ENCODE peak calls at places on chromosomes 7 and 10, in eight cellular contexts. One of them, this sample, is unnamed.

GRCh38 chr10:106519376-106520035 is 645.0 kb downstream of the SORCS1 start:
- DNase-seq in HCT116: no peak
- DNase-seq in GM23338: no peak
- DNase-seq in A549: no peak
- DNase-seq in Panc1: no peak
- DNase-seq in GM12878: no peak
- DNase-seq in HepG2: no peak
- DNase-seq in K562: no peak
- DNase-seq in this sample: no peak

GRCh38 chr10:49138361-49138891 is 4.6 kb upstream of the FAM170B start:
- DNase-seq in HCT116: no peak
- DNase-seq in GM23338: no peak
- DNase-seq in A549: no peak
- DNase-seq in Panc1: no peak
- DNase-seq in GM12878: no peak
- DNase-seq in HepG2: no peak
- DNase-seq in K562: no peak
- DNase-seq in this sample: no peak

GRCh38 chr7:55573526-55573925 is 1.2 kb upstream of the VOPP1 start:
- DNase-seq in HCT116: no peak
- DNase-seq in GM23338: no peak
- DNase-seq in A549: no peak
- DNase-seq in Panc1: no peak
- DNase-seq in GM12878: no peak
- DNase-seq in HepG2: no peak
- DNase-seq in K562: no peak
- DNase-seq in this sample: no peak

GRCh38 chr10:5711637-5712036 is 27.0 kb downstream of the TASOR2 start:
- DNase-seq in HCT116: no peak
- DNase-seq in GM23338: no peak
- DNase-seq in A549: no peak
- DNase-seq in Panc1: no peak
- DNase-seq in GM12878: no peak
- DNase-seq in HepG2: no peak
- DNase-seq in K562: no peak
- DNase-seq in this sample: no peak

GRCh38 chr10:110523736-110524135 is 26.0 kb downstream of the DUSP5 start:
- DNase-seq in HCT116: no peak
- DNase-seq in GM23338: no peak
- DNase-seq in A549: no peak
- DNase-seq in Panc1: no peak
- DNase-seq in GM12878: no peak
- DNase-seq in HepG2: no peak
- DNase-seq in K562: no peak
- DNase-seq in this sample: no peak

GRCh38 chr7:99459087-99459486 is 6.9 kb downstream of the ATP5MF start:
- DNase-seq in HCT116: no peak
- DNase-seq in GM23338: peak
- DNase-seq in A549: no peak
- DNase-seq in Panc1: no peak
- DNase-seq in GM12878: no peak
- DNase-seq in HepG2: peak
- DNase-seq in K562: no peak
- DNase-seq in this sample: peak

GRCh38 chr10:70923696-70924095 is 35.3 kb upstream of the PCBD1 start:
- DNase-seq in HCT116: no peak
- DNase-seq in GM23338: no peak
- DNase-seq in A549: no peak
- DNase-seq in Panc1: no peak
- DNase-seq in GM12878: no peak
- DNase-seq in HepG2: no peak
- DNase-seq in K562: no peak
- DNase-seq in this sample: no peak

GRCh38 chr7:93327006-93327633 is 95.0 kb downstream of the VPS50 start:
- DNase-seq in HCT116: peak
- DNase-seq in GM23338: no peak
- DNase-seq in A549: no peak
- DNase-seq in Panc1: peak
- DNase-seq in GM12878: no peak
- DNase-seq in HepG2: no peak
- DNase-seq in K562: no peak
- DNase-seq in this sample: no peak

GRCh38 chr7:400901-401485 is 111.0 kb downstream of the FOXL3 start:
- DNase-seq in HCT116: no peak
- DNase-seq in GM23338: no peak
- DNase-seq in A549: no peak
- DNase-seq in Panc1: no peak
- DNase-seq in GM12878: no peak
- DNase-seq in HepG2: no peak
- DNase-seq in K562: no peak
- DNase-seq in this sample: no peak

GRCh38 chr10:43058716-43059335 is 18.0 kb upstream of the RET start:
- DNase-seq in HCT116: no peak
- DNase-seq in GM23338: no peak
- DNase-seq in A549: no peak
- DNase-seq in Panc1: no peak
- DNase-seq in GM12878: no peak
- DNase-seq in HepG2: no peak
- DNase-seq in K562: no peak
- DNase-seq in this sample: no peak

GRCh38 chr7:142806957-142807356 is 36.2 kb downstream of the PRSS2 start:
- DNase-seq in HCT116: no peak
- DNase-seq in GM23338: no peak
- DNase-seq in A549: no peak
- DNase-seq in Panc1: no peak
- DNase-seq in GM12878: no peak
- DNase-seq in HepG2: no peak
- DNase-seq in K562: no peak
- DNase-seq in this sample: no peak

GRCh38 chr7:142808461-142808801 is 37.7 kb downstream of the PRSS2 start:
- DNase-seq in HCT116: no peak
- DNase-seq in GM23338: no peak
- DNase-seq in A549: no peak
- DNase-seq in Panc1: no peak
- DNase-seq in GM12878: no peak
- DNase-seq in HepG2: no peak
- DNase-seq in K562: no peak
- DNase-seq in this sample: no peak

GRCh38 chr7:142809671-142810070 is 38.9 kb downstream of the PRSS2 start:
- DNase-seq in HCT116: no peak
- DNase-seq in GM23338: no peak
- DNase-seq in A549: no peak
- DNase-seq in Panc1: no peak
- DNase-seq in GM12878: no peak
- DNase-seq in HepG2: no peak
- DNase-seq in K562: no peak
- DNase-seq in this sample: no peak

GRCh38 chr7:142808802-142809583 is 38.2 kb downstream of the PRSS2 start:
- DNase-seq in HCT116: no peak
- DNase-seq in GM23338: no peak
- DNase-seq in A549: no peak
- DNase-seq in Panc1: no peak
- DNase-seq in GM12878: peak
- DNase-seq in HepG2: no peak
- DNase-seq in K562: peak
- DNase-seq in this sample: no peak

DNA sequence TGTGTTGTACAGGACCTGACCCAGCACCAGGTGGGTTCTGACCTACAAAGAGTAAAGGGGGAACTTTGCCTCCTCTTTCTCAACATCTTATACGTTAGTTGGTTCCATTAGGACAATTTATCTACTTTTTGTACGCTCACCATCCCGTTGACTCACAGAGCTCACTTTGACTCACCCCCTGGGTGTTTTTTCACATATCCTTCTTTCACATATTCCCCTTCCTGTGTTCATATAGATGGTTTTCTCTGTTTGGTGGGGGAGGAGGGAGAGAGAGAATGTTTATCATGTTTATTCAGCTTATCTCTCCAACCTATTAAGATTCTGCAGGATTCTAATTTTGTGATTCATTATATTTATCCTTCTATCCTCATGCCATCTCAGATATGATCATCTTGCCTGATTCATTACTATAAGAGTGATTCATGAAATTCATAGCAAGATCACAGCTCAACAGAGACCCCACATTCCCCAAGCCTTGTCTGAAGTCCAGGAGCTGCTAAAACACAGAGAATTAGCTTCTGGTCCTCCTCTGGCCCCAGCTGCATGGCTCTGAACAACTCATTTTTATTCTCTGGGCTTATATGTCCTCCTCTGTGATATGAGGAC is 37.2 kb downstream of the PRSS2 start:
- DNase-seq in HCT116: no peak
- DNase-seq in GM23338: no peak
- DNase-seq in A549: no peak
- DNase-seq in Panc1: peak
- DNase-seq in GM12878: peak
- DNase-seq in HepG2: no peak
- DNase-seq in K562: peak
- DNase-seq in this sample: no peak
- TF ChIP-seq REST in HCT116: no peak
- TF ChIP-seq REST in GM23338: no peak
- TF ChIP-seq REST in A549: no peak
- TF ChIP-seq REST in Panc1: no peak
- TF ChIP-seq REST in GM12878: no peak
- TF ChIP-seq REST in HepG2: no peak
- TF ChIP-seq REST in K562: no peak
- TF ChIP-seq REST in this sample: no peak

GRCh38 chr7:17631061-17631460 is 309.2 kb downstream of the SNX13 start:
- DNase-seq in HCT116: no peak
- DNase-seq in GM23338: no peak
- DNase-seq in A549: no peak
- DNase-seq in Panc1: no peak
- DNase-seq in GM12878: no peak
- DNase-seq in HepG2: no peak
- DNase-seq in K562: no peak
- DNase-seq in this sample: no peak

GRCh38 chr7:17633099-17633498 is 307.2 kb downstream of the SNX13 start:
- DNase-seq in HCT116: peak
- DNase-seq in GM23338: no peak
- DNase-seq in A549: peak
- DNase-seq in Panc1: no peak
- DNase-seq in GM12878: no peak
- DNase-seq in HepG2: peak
- DNase-seq in K562: no peak
- DNase-seq in this sample: no peak

DNA sequence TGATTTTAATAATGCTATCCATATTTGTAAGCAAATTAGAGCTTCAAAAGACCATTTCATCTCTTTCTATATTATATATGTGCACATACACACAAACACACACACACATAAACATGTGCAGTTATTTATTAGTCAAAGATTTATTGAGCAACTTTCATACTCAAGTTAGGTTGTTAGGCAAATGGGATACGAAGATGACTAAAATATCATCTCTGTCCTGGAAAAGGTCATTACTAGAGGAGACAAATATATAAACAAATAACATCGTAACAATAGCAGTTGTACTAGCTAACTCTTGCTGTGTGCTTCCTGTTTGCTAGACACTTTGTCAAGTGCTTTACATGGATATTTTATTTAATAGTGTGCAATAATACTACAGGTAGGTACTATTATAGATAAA is 307.9 kb downstream of the SNX13 start:
- DNase-seq in HCT116: no peak
- DNase-seq in GM23338: no peak
- DNase-seq in A549: no peak
- DNase-seq in Panc1: no peak
- DNase-seq in GM12878: no peak
- DNase-seq in HepG2: no peak
- DNase-seq in K562: no peak
- DNase-seq in this sample: no peak
- TF ChIP-seq REST in HCT116: no peak
- TF ChIP-seq REST in GM23338: no peak
- TF ChIP-seq REST in A549: no peak
- TF ChIP-seq REST in Panc1: no peak
- TF ChIP-seq REST in GM12878: no peak
- TF ChIP-seq REST in HepG2: no peak
- TF ChIP-seq REST in K562: no peak
- TF ChIP-seq REST in this sample: no peak

DNA sequence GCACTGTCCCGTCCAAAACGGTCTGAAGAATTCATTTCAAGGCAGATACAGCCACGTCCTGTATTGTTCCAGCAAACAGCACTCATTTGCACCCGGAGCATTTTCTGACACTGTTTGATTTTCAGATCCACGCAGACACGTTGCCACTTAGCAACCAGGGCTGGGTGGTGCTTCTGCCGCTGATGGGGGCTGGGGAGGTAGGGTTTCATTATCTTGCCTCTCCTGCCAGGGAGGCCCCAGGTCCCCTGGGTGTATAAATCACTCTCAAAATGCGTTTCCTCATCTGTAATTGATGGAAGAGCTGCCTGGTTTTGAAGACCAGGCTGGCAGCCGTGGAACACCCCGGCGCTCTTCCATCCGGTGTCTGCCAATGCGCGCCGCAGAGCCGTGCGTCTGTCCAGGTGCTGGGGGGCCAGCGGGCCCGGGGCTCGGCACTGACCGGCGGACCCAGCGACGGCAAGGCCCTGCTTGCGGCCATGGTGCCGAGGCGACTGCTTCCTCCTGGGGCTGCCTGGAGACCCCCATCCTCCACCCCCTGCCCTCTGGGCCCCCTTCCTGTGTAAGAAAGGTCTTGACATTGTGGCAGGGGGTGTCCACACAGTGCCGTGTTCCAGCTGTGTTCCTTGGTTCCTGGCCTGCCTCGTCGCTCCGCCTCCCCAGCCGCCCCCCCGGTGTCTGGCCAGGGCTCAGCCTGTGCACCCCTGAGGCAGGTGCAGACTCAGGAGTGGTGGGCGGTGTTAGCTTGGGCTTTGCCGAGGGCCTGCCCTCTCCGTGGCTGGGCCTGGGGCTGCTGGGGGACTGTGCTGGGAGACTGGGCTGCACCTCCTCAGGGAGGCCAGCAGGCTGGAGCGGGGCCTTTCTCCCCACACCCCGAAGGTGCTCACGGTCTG is 16.6 kb downstream of the ADGRA1 start:
- DNase-seq in HCT116: no peak
- DNase-seq in GM23338: peak
- DNase-seq in A549: no peak
- DNase-seq in Panc1: no peak
- DNase-seq in GM12878: no peak
- DNase-seq in HepG2: no peak
- DNase-seq in K562: no peak
- DNase-seq in this sample: no peak
- TF ChIP-seq REST in HCT116: no peak
- TF ChIP-seq REST in GM23338: no peak
- TF ChIP-seq REST in A549: no peak
- TF ChIP-seq REST in Panc1: no peak
- TF ChIP-seq REST in GM12878: no peak
- TF ChIP-seq REST in HepG2: no peak
- TF ChIP-seq REST in K562: no peak
- TF ChIP-seq REST in this sample: no peak

DNA sequence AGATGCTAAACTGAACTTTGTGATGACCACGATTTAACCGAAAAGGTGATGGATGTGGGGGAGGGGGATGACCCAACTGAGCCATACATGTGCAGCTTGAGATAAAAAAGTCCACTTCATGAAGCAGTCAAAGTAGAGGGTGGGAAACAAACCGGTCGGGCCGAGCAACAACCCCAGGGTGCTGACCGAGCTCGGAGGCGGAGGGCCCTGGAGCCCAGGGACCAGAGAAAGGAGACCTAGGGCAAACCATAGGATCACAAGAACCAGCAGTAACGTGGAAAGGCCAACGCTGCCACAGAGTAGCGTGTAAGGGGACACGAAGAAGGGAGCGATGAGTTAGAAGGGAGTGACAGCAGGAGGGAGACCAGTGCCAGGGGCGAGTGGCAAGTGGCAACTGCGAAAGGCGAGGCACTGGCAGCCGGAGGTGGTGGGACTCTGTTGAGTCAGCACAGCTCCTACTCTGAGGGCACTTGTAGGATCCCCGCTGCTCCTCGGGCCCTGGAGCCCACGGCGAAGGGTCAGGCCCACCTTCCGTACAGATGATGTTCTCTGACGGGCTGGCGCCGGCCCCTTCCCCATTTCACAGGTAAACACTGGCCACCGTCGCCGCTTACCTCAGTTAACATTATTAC is 508 bp downstream of the SNX13 start:
- DNase-seq in HCT116: no peak
- DNase-seq in GM23338: peak
- DNase-seq in A549: peak
- DNase-seq in Panc1: peak
- DNase-seq in GM12878: no peak
- DNase-seq in HepG2: peak
- DNase-seq in K562: peak
- DNase-seq in this sample: no peak
- TF ChIP-seq REST in HCT116: no peak
- TF ChIP-seq REST in GM23338: no peak
- TF ChIP-seq REST in A549: no peak
- TF ChIP-seq REST in Panc1: no peak
- TF ChIP-seq REST in GM12878: no peak
- TF ChIP-seq REST in HepG2: no peak
- TF ChIP-seq REST in K562: no peak
- TF ChIP-seq REST in this sample: no peak